ENCODE peak calls at places on chromosomes 3 and 15, in six cellular contexts. T is fibroblast of lung, O is hepatocyte, A is GM12878, Y is mammary epithelial cell, V is K562. R is an unnamed sample.

GRCh38 chr15:90161946-90162345 is 39.2 kb upstream of the SEMA4B start:
- DNase-seq in T (no peak), A (peak; percentile 83), Y (peak; percentile 67), V (no peak), O (no peak), R (no peak)

GRCh38 chr15:66780172-66780972 is 78.3 kb downstream of the SMAD6 start:
- DNase-seq in V (no peak), O (peak; percentile 61), Y (peak; percentile 68), A (no peak), T (peak; percentile 77), R (no peak)

GRCh38 chr3:160174621-160175020 is 50.6 kb upstream of the C3orf80 start:
- DNase-seq in O (no peak), A (no peak), V (no peak), Y (no peak), T (no peak), R (no peak)

GRCh38 chr3:139394116-139394515 is 4.7 kb upstream of the COPB2 start:
- DNase-seq in Y (no peak), V (peak; percentile 16), A (no peak), O (no peak), T (peak; percentile 22), R (no peak)

GRCh38 chr15:74365619-74366445 is 1.6 kb downstream of the CYP11A1 start:
- DNase-seq in T (peak; percentile 55), O (peak; percentile 79), A (no peak), V (no peak), Y (no peak), R (no peak)

GRCh38 chr3:182108351-182108750 is 396.6 kb downstream of the SOX2 start:
- DNase-seq in A (no peak), Y (no peak), O (no peak), V (no peak), T (no peak), R (no peak)

GRCh38 chr3:72044231-72044935 is 259.4 kb upstream of the PROK2 start:
- DNase-seq in O (no peak), Y (no peak), A (no peak), V (no peak), T (no peak), R (no peak)

GRCh38 chr3:121735047-121735696 is 14.4 kb downstream of the GOLGB1 start:
- DNase-seq in T (peak; percentile 23), V (no peak), O (no peak), A (peak; percentile 48), Y (no peak), R (no peak)

GRCh38 chr3:172659246-172660002 is 51.4 kb downstream of the NCEH1 start:
- DNase-seq in O (no peak), Y (no peak), T (no peak), V (no peak), A (no peak), R (no peak)

GRCh38 chr15:60391722-60392340 is 6.0 kb downstream of the ANXA2 start:
- DNase-seq in T (no peak), Y (peak; percentile 21), O (no peak), V (no peak), A (no peak), R (peak; percentile 48)
- H3K4me3 ChIP-seq in T (peak overlapping the region; percentile 41), Y (peak overlapping the region; percentile 33), O (no peak overlapping the region), V (no peak overlapping the region), A (no peak overlapping the region), R (peak overlapping the region; percentile 11)

DNA sequence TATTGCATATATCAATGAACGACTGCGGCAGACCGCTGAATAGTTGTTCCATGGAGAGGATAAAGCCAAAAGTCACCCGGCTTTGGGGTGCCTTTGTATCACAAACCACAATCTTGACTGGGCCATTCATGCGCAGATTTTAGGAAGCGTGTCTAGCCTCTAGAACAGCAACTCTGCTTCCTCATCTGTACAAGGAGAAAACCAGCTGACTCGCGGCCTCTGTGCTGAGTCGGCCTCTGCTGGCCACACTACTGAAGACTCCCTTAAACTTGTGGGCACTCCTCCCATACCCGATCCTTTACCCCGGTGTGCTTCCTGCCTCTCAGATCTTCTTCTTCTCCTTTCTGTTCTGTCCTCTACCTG is 872 bp downstream of the DLEC1 start:
- DNase-seq in Y (no peak), O (peak; percentile 37), T (peak; percentile 60), V (peak; percentile 63), A (peak; percentile 16), R (no peak)
- TF ChIP-seq EZH2 in Y (no peak), O (no peak), T (no peak), V (no peak), A (no peak), R (no peak)

GRCh38 chr15:34325368-34325767 is 12.2 kb downstream of the SLC12A6 start:
- DNase-seq in A (no peak), O (no peak), Y (no peak), T (no peak), V (no peak), R (no peak)

GRCh38 chr15:34331809-34332208 is 5.8 kb downstream of the SLC12A6 start:
- DNase-seq in Y (no peak), O (no peak), V (peak; percentile 55), A (no peak), T (no peak), R (no peak)

GRCh38 chr15:34330279-34330678 is 7.3 kb downstream of the SLC12A6 start:
- DNase-seq in O (no peak), Y (no peak), A (no peak), T (no peak), V (no peak), R (no peak)

GRCh38 chr15:34327906-34328305 is 9.7 kb downstream of the SLC12A6 start:
- DNase-seq in A (no peak), T (no peak), O (no peak), Y (no peak), V (no peak), R (no peak)

GRCh38 chr15:34329006-34329405 is 8.6 kb downstream of the SLC12A6 start:
- DNase-seq in O (no peak), V (no peak), Y (no peak), T (no peak), A (no peak), R (no peak)
- H3K4me3 ChIP-seq in O (no peak overlapping the region), V (no peak overlapping the region), Y (no peak overlapping the region), T (no peak overlapping the region), A (peak overlapping the region; percentile 62), R (no peak overlapping the region)

GRCh38 chr15:51758645-51759044 is 7.2 kb downstream of the TMOD2 start:
- DNase-seq in Y (peak; percentile 42), A (no peak), O (peak; percentile 55), T (peak; percentile 81), V (peak; percentile 16), R (no peak)

GRCh38 chr15:51756482-51756881 is 5.1 kb downstream of the TMOD2 start:
- DNase-seq in A (no peak), T (no peak), O (no peak), Y (no peak), V (peak; percentile 32), R (no peak)

GRCh38 chr15:51755790-51756189 is 4.4 kb downstream of the TMOD2 start:
- DNase-seq in A (no peak), O (no peak), Y (no peak), T (no peak), V (no peak), R (no peak)

GRCh38 chr15:51759557-51760070 is 8.2 kb downstream of the TMOD2 start:
- DNase-seq in Y (peak; percentile 59), O (peak; percentile 43), T (peak; percentile 97), A (no peak), V (peak; percentile 50), R (no peak)

GRCh38 chr15:51757463-51757862 is 6.1 kb downstream of the TMOD2 start:
- DNase-seq in Y (no peak), A (no peak), T (no peak), O (no peak), V (no peak), R (no peak)
- TF ChIP-seq EZH2 in Y (no peak), A (no peak), T (no peak), O (no peak), V (no peak), R (no peak)

DNA sequence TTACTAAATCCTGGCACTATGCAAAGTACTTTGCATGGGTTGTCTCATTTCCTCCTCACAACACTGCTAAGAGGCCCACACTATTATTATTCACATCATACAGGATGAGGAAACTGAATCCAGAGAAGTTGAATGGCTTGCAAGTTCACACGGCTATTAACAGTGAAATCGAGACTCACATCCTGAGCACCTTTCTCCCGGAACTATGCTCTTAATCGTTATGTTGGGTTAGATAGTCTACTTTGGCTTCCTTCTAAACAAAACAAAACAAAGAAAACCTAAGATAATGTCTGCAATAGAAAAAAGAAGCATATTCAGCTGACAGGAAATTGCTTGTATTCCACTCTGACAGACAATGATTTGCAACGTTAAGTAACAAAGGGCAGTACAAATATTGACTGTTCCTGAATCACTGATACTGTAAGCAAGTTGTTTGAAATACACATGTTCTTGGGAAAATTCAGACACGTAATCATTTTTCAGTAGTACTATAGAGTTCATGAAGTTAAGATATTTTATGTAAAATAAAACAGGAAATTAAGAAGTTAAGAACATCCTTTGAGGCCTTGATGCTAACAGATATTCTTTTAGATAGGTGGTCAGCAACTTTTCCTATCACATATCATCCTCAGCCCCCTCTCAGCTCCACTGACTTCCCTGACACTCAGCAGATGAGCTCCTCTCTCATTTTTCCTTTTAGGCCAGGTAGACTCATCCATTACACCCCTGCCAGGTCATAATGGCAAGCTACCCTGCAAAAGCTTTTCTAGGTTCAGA is 40.7 kb downstream of the C2CD4B start:
- DNase-seq in O (no peak), T (no peak), V (no peak), Y (no peak), A (no peak), R (no peak)
- H3K4me3 ChIP-seq in O (no peak overlapping the region), T (no peak overlapping the region), V (no peak overlapping the region), Y (no peak overlapping the region), A (no peak overlapping the region), R (no peak overlapping the region)

GRCh38 chr15:88769161-88769971 is 33.9 kb upstream of the ACAN start:
- DNase-seq in A (no peak), V (no peak), T (no peak), Y (peak; percentile 25), O (peak; percentile 27), R (no peak)
- TF ChIP-seq EZH2 in A (no peak), V (no peak), T (no peak), Y (no peak), O (no peak), R (peak; percentile 22)

GRCh38 chr3:49016414-49017228 is 1.8 kb downstream of the DALRD3 start:
- DNase-seq in Y (no peak), O (no peak), A (no peak), T (no peak), V (no peak), R (no peak)
- H3K4me3 ChIP-seq in Y (no peak overlapping the region), O (no peak overlapping the region), A (no peak overlapping the region), T (no peak overlapping the region), V (no peak overlapping the region), R (no peak overlapping the region)

R was measured in keratinocyte.